ENCODE peak calls at places on chromosomes 11 and 22, in six cellular contexts. C is A549, M is NB4, A is HepG2, N is GM12878, F is K562. Q is an unnamed sample.

GRCh38 chr11:17135934-17136683 is 58.6 kb upstream of the RPS13 start:
- DNase-seq in C (no peak), M (no peak), A (no peak), N (no peak), F (no peak), Q (peak)

GRCh38 chr11:118918686-118919280 is 6.9 kb downstream of the BCL9L start:
- DNase-seq in C (no peak), M (no peak), A (no peak), N (no peak), F (no peak), Q (no peak)

GRCh38 chr11:2691991-2692841 is 7.6 kb downstream of the KCNQ1OT1 start:
- DNase-seq in C (no peak), M (no peak), A (peak), N (no peak), F (no peak), Q (no peak)

GRCh38 chr22:17706451-17706900 is 67.8 kb downstream of the BID start:
- DNase-seq in C (peak), M (peak), A (peak), N (peak), F (no peak), Q (peak)

GRCh38 chr11:68749061-68749491 is 2.2 kb downstream of the TESMIN start:
- DNase-seq in C (no peak), M (peak), A (no peak), N (no peak), F (no peak), Q (peak)

GRCh38 chr22:38413085-38414008 is 41.7 kb downstream of the KCNJ4 start:
- DNase-seq in C (no peak), M (no peak), A (no peak), N (no peak), F (no peak), Q (no peak)

GRCh38 chr11:73760066-73760679 is 701 bp downstream of the RAB6A start:
- DNase-seq in C (peak), M (peak), A (no peak), N (no peak), F (peak), Q (peak)

GRCh38 chr11:293293-293851 is 4.4 kb downstream of the PGGHG start:
- DNase-seq in C (no peak), M (no peak), A (no peak), N (no peak), F (no peak), Q (no peak)

GRCh38 chr22:30864441-30865420 is 103.8 kb downstream of the MORC2 start:
- DNase-seq in C (no peak), M (no peak), A (no peak), N (no peak), F (peak), Q (no peak)

GRCh38 chr11:17673951-17674350 is 45.4 kb upstream of the MYOD1 start:
- DNase-seq in C (no peak), M (no peak), A (no peak), N (no peak), F (no peak), Q (peak)

GRCh38 chr11:70485326-70486025 is 87.1 kb downstream of the CTTN start:
- DNase-seq in C (no peak), M (no peak), A (no peak), N (no peak), F (no peak), Q (no peak)

GRCh38 chr11:118957549-118957948 is 1.5 kb downstream of the UPK2 start:
- DNase-seq in C (no peak), M (no peak), A (no peak), N (no peak), F (no peak), Q (no peak)

GRCh38 chr11:1390603-1391164 is 950 bp downstream of the BRSK2 start:
- DNase-seq in C (no peak), M (no peak), A (no peak), N (no peak), F (no peak), Q (no peak)

GRCh38 chr22:37208401-37209139 is 3.7 kb downstream of the SSTR3 start:
- DNase-seq in C (no peak), M (no peak), A (no peak), N (no peak), F (no peak), Q (no peak)

GRCh38 chr22:23753371-23753770 is 854 bp downstream of the VPREB3 start:
- DNase-seq in C (no peak), M (peak), A (no peak), N (no peak), F (no peak), Q (no peak)

GRCh38 chr22:46754110-46754799 is 8.2 kb upstream of the TBC1D22A start:
- DNase-seq in C (peak), M (peak), A (peak), N (no peak), F (peak), Q (peak)

GRCh38 chr11:60345489-60345888 is 18.4 kb downstream of the MS4A6E start:
- DNase-seq in C (no peak), M (peak), A (peak), N (no peak), F (no peak), Q (peak)

GRCh38 chr22:43861529-43861928 is 784 bp downstream of the SULT4A1 start:
- DNase-seq in C (no peak), M (no peak), A (no peak), N (no peak), F (no peak), Q (no peak)

GRCh38 chr11:129319201-129319600 is 56.4 kb upstream of the BARX2 start:
- DNase-seq in C (no peak), M (no peak), A (no peak), N (no peak), F (no peak), Q (no peak)

GRCh38 chr11:21798216-21798615 is 394.7 kb upstream of the ANO5 start:
- DNase-seq in C (no peak), M (no peak), A (no peak), N (no peak), F (no peak), Q (no peak)

GRCh38 chr11:67022341-67022933 is 497 bp upstream of the SYT12 start:
- DNase-seq in C (no peak), M (peak), A (no peak), N (no peak), F (no peak), Q (no peak)

GRCh38 chr22:25942126-25942988 is 200.4 kb downstream of the MYO18B start:
- DNase-seq in C (no peak), M (no peak), A (no peak), N (no peak), F (no peak), Q (no peak)

GRCh38 chr11:8289426-8290047 is 25.9 kb upstream of the LMO1 start:
- DNase-seq in C (no peak), M (no peak), A (no peak), N (no peak), F (no peak), Q (no peak)

GRCh38 chr11:17864478-17864941 is 129.9 kb downstream of the KCNC1 start:
- DNase-seq in C (peak), M (no peak), A (no peak), N (no peak), F (peak), Q (peak)

GRCh38 chr11:41845066-41845465 is 385.6 kb upstream of the LRRC4C start:
- DNase-seq in C (no peak), M (no peak), A (no peak), N (no peak), F (no peak), Q (no peak)

GRCh38 chr11:36500315-36500721 is 9.8 kb downstream of the TRAF6 start:
- DNase-seq in C (peak), M (peak), A (no peak), N (no peak), F (no peak), Q (peak)

GRCh38 chr11:363948-364761 is 5.1 kb upstream of the B4GALNT4 start:
- DNase-seq in C (peak), M (peak), A (peak), N (no peak), F (no peak), Q (peak)

GRCh38 chr11:14422814-14423182 is 63.8 kb upstream of the RRAS2 start:
- DNase-seq in C (no peak), M (no peak), A (no peak), N (no peak), F (no peak), Q (no peak)

GRCh38 chr11:130631119-130631518 is 182.7 kb downstream of the ADAMTS15 start:
- DNase-seq in C (peak), M (peak), A (no peak), N (no peak), F (no peak), Q (peak)

GRCh38 chr11:109421981-109422590 is at the start of gene C11orf87:
- DNase-seq in C (no peak), M (no peak), A (no peak), N (no peak), F (no peak), Q (no peak)

GRCh38 chr11:121929581-121929980 is 186.4 kb downstream of the BLID start:
- DNase-seq in C (no peak), M (no peak), A (peak), N (no peak), F (no peak), Q (peak)
- TF ChIP-seq MYC in C (no peak), M (no peak), A (no peak), N (no peak), F (no peak), Q (no peak)

GRCh38 chr22:33573479-33573878 is 346.8 kb downstream of the LARGE1 start:
- DNase-seq in C (no peak), M (no peak), A (peak), N (no peak), F (no peak), Q (no peak)
- TF ChIP-seq MYC in C (no peak), M (no peak), A (no peak), N (no peak), F (no peak), Q (no peak)

GRCh38 chr22:49659281-49659923 is 168.3 kb downstream of the BRD1 start:
- DNase-seq in C (no peak), M (no peak), A (no peak), N (no peak), F (no peak), Q (no peak)
- TF ChIP-seq MYC in C (no peak), M (no peak), A (no peak), N (no peak), F (no peak), Q (no peak)

GRCh38 chr11:102097175-102097574 is 13.1 kb upstream of the YAP1 start:
- DNase-seq in C (no peak), M (no peak), A (no peak), N (no peak), F (no peak), Q (no peak)
- TF ChIP-seq MYC in C (no peak), M (no peak), A (no peak), N (no peak), F (no peak), Q (no peak)